ENCODE peak calls at places on chromosomes 16 and 17, in eight cellular contexts. L is pancreas, N is left ventricle myocardium inferior, X is tibial artery, I is body of pancreas, A is heart right ventricle, B is PC-3, H is adrenal gland. S is an unnamed sample. For H3K27me3 and H3K4me1, the result is how much of the 10 kb centered on the place peaks cover.

GRCh38 chr17:6492892-6493674 is 48.8 kb downstream of the PIMREG start:
- DNase-seq in L (no peak), N (no peak), X (no peak), I (no peak), A (no peak), B (no peak), H (no peak), S (no peak)

GRCh38 chr17:65599650-65600049 is 38.2 kb upstream of the AXIN2 start:
- DNase-seq in L (no peak), N (no peak), X (no peak), I (no peak), A (no peak), B (no peak), H (no peak), S (no peak)

GRCh38 chr17:10792156-10792555 is 11.7 kb downstream of the TMEM238L start:
- DNase-seq in L (no peak), N (no peak), X (no peak), I (no peak), A (no peak), B (no peak), H (no peak), S (no peak)

GRCh38 chr17:78934681-78935418 is 9.7 kb upstream of the TIMP2 start:
- DNase-seq in L (no peak), N (no peak), X (no peak), I (no peak), A (no peak), B (no peak), H (no peak), S (no peak)

GRCh38 chr16:64144612-64145011 is 977.3 kb downstream of the CDH11 start:
- DNase-seq in L (no peak), N (no peak), X (no peak), I (no peak), A (no peak), B (no peak), H (no peak), S (no peak)

GRCh38 chr17:81923302-81924260 is 4.0 kb downstream of the MAFG start:
- DNase-seq in L (peak), N (peak), X (peak), I (peak), A (peak), B (peak), H (peak), S (peak)

GRCh38 chr16:12366313-12366712 is 389.8 kb downstream of the SNX29 start:
- DNase-seq in L (no peak), N (no peak), X (no peak), I (no peak), A (no peak), B (no peak), H (peak), S (no peak)

GRCh38 chr16:66412182-66412581 is 14.9 kb upstream of the BEAN1 start:
- DNase-seq in L (no peak), N (no peak), X (no peak), I (no peak), A (no peak), B (no peak), H (no peak), S (no peak)

GRCh38 chr17:75632863-75633483 is at the start of gene SMIM5:
- DNase-seq in L (peak), N (peak), X (peak), I (peak), A (peak), B (peak), H (peak), S (peak)

GRCh38 chr17:39134878-39135277 is 16.6 kb downstream of the PLXDC1 start:
- DNase-seq in L (no peak), N (no peak), X (no peak), I (no peak), A (no peak), B (no peak), H (no peak), S (no peak)

GRCh38 chr16:61344791-61345190 is 691.4 kb downstream of the CDH8 start:
- DNase-seq in L (no peak), N (no peak), X (no peak), I (no peak), A (no peak), B (no peak), H (no peak), S (no peak)
- H3K27me3 ChIP-seq in L (under half), N (under half), X (under half), I (under half), A (under half), B (under half), H (under half), S (under half)

GRCh38 chr16:84785843-84786538 is 33.8 kb upstream of the CRISPLD2 start:
- DNase-seq in L (peak), N (peak), X (no peak), I (peak), A (peak), B (no peak), H (no peak), S (no peak)
- H3K27ac ChIP-seq in L (peak), N (no peak), X (no peak), I (peak), A (no peak), B (no peak), H (no peak), S (no peak)

DNA sequence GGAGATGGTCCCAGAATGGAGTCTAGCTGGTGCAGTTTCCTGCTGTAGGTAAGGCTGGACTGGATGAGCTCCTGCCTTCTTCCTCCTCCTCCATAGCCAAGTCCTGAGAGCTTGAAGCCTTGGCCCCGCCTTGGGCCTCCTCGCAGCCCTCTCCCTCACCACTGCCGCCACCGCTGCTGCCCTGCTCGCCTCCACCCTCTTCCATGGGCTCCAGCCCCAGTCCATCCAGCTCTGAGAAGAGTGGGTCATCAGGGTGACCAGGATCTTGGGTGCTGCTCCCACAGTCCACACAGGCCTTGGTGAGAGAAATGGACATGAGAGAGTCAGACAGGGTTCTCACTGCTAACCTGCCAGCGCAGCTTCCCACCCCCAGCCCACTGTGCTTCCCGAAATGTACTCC is 11.2 kb downstream of the PER1 start:
- DNase-seq in L (peak), N (no peak), X (peak), I (no peak), A (no peak), B (no peak), H (peak), S (no peak)
- H3K4me1 ChIP-seq in L (under half), N (half or more), X (half or more), I (under half), A (under half), B (under half), H (under half), S (under half)

GRCh38 chr17:1909985-1910384 is 80.2 kb downstream of the RPA1 start:
- DNase-seq in L (no peak), N (no peak), X (no peak), I (no peak), A (no peak), B (no peak), H (no peak), S (peak)
- H3K27me3 ChIP-seq in L (under half), N (half or more), X (half or more), I (under half), A (under half), B (under half), H (under half), S (half or more)

GRCh38 chr16:180921-181667 is 835 bp downstream of the HBQ1 start:
- DNase-seq in L (peak), N (peak), X (peak), I (peak), A (peak), B (peak), H (peak), S (peak)
- H3K27ac ChIP-seq in L (no peak), N (no peak), X (no peak), I (no peak), A (no peak), B (no peak), H (no peak), S (no peak)

S was measured in neural progenitor cell.